ENCODE peak calls at places on chromosomes 6 and 20, in six cellular contexts. Z is K562, J is GM12878, K is HepG2, C is GM12892, Q is H1. N is an unnamed sample.

GRCh38 chr20:62444286-62444685 is 16.9 kb upstream of the RBBP8NL start:
- DNase-seq in Z (no peak), K (no peak), C (no peak), Q (no peak), J (no peak), N (no peak)

GRCh38 chr6:160005861-160006540 is 37.1 kb downstream of the IGF2R start:
- DNase-seq in Q (no peak), Z (no peak), J (no peak), C (no peak), K (no peak), N (no peak)

GRCh38 chr6:11769244-11769643 is 9.4 kb downstream of the ADTRP start:
- DNase-seq in K (no peak), J (no peak), Q (no peak), Z (no peak), C (no peak), N (no peak)

GRCh38 chr6:125257351-125257750 is 44.4 kb downstream of the HDDC2 start:
- DNase-seq in Q (no peak), K (no peak), C (no peak), Z (no peak), J (no peak), N (no peak)

GRCh38 chr6:106155219-106155830 is 69.2 kb downstream of the PRDM1 start:
- DNase-seq in K (no peak), Z (peak), C (no peak), J (no peak), Q (no peak), N (no peak)

GRCh38 chr6:52575490-52575868 is 1.4 kb downstream of the TRAM2 start:
- DNase-seq in Z (no peak), C (no peak), K (no peak), J (no peak), Q (no peak), N (no peak)

GRCh38 chr6:165701005-165701404 is 38.0 kb upstream of the PDE10A start:
- DNase-seq in J (no peak), Z (no peak), K (no peak), C (no peak), Q (no peak), N (no peak)

GRCh38 chr20:5741089-5741488 is 9.1 kb upstream of the SHLD1 start:
- DNase-seq in C (no peak), Z (peak), J (no peak), K (no peak), Q (no peak), N (no peak)

GRCh38 chr20:10239954-10240353 is 21.3 kb downstream of the SNAP25 start:
- DNase-seq in J (no peak), Q (no peak), K (peak), C (no peak), Z (no peak), N (no peak)

GRCh38 chr6:42727084-42727601 is 4.7 kb upstream of the PRPH2 start:
- DNase-seq in Z (no peak), Q (peak), K (no peak), J (no peak), C (no peak), N (no peak)

GRCh38 chr20:63894358-63895201 is at the start of gene DNAJC5:
- DNase-seq in J (peak), Q (peak), Z (peak), K (peak), C (peak), N (peak)
- TF ChIP-seq POLR2A in J (peak), Q (no peak), Z (no peak), K (peak), C (no peak), N (no peak)

GRCh38 chr20:59988141-59988540 is 29.9 kb downstream of the CDH26 start:
- DNase-seq in Q (no peak), C (no peak), Z (no peak), J (no peak), K (no peak), N (no peak)

GRCh38 chr20:59987135-59987534 is 28.9 kb downstream of the CDH26 start:
- DNase-seq in K (no peak), Z (no peak), Q (no peak), J (no peak), C (no peak), N (no peak)

GRCh38 chr20:59984551-59984950 is 26.3 kb downstream of the CDH26 start:
- DNase-seq in Z (no peak), K (no peak), Q (no peak), C (no peak), J (no peak), N (no peak)

DNA sequence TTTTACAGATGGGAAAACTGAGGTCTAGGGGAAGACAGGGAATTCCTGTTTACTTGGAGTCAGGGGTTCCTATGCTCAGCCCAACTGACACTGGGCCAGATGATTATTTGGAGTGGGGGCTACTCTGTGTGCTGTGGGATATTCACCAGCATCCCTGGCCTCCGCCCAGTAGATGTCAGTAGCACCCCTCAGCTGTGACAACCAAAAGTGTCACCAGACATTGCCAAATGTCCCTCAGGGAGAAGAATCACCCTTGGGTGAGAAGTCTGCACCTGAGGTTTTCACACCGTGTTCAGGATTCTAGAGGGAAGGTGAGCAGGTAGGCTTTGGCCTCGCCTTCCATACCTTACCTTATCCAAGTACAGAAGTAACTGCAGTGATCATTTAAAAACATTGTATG is 27.6 kb downstream of the CDH26 start:
- DNase-seq in J (no peak), Z (peak), C (no peak), K (no peak), Q (no peak), N (no peak)
- TF ChIP-seq TAF1 in J (no peak), Z (no peak), C (no peak), K (no peak), Q (no peak), N (no peak)

GRCh38 chr20:59958626-59959025 is 403 bp downstream of the CDH26 start:
- DNase-seq in J (no peak), K (no peak), Z (no peak), C (no peak), Q (no peak), N (no peak)
- TF ChIP-seq POLR2A in J (no peak), K (no peak), Z (no peak), C (no peak), Q (no peak), N (no peak)

GRCh38 chr6:123333000-123333756 is 303.6 kb downstream of the TRDN start:
- DNase-seq in J (no peak), Q (no peak), K (no peak), Z (no peak), C (no peak), N (no peak)
- TF ChIP-seq TAF1 in J (no peak), Q (no peak), K (no peak), Z (no peak), C (no peak), N (no peak)